ENCODE peak calls at places on chromosomes 3 and 15, in seven cellular contexts. One of them, this sample, is unnamed.

GRCh38 chr15:101463265-101463664 is 26.2 kb downstream of the PCSK6 start:
- DNase-seq in K562: no peak
- DNase-seq in HepG2: no peak
- DNase-seq in GM12878: no peak
- DNase-seq in HCT116: no peak
- DNase-seq in H1: no peak
- DNase-seq in SK-N-SH: no peak
- DNase-seq in this sample: peak; percentile 65

GRCh38 chr3:129558772-129559564 is 16.0 kb downstream of the H1-8 start:
- DNase-seq in H1: peak; percentile 15
- DNase-seq in GM12878: no peak
- DNase-seq in SK-N-SH: peak; percentile 85
- DNase-seq in HepG2: peak; percentile 74
- DNase-seq in HCT116: no peak
- DNase-seq in K562: peak; percentile 30
- DNase-seq in this sample: no peak

GRCh38 chr3:139281096-139281495 is 62.7 kb upstream of the MRPS22 start:
- DNase-seq in H1: no peak
- DNase-seq in HepG2: no peak
- DNase-seq in SK-N-SH: no peak
- DNase-seq in GM12878: no peak
- DNase-seq in HCT116: no peak
- DNase-seq in K562: no peak
- DNase-seq in this sample: no peak

GRCh38 chr3:16881896-16882645 is 2.7 kb upstream of the PLCL2 start:
- DNase-seq in HepG2: no peak
- DNase-seq in HCT116: no peak
- DNase-seq in H1: no peak
- DNase-seq in K562: no peak
- DNase-seq in SK-N-SH: no peak
- DNase-seq in GM12878: no peak
- DNase-seq in this sample: no peak

GRCh38 chr15:79057050-79057449 is 33.5 kb downstream of the RASGRF1 start:
- DNase-seq in H1: no peak
- DNase-seq in GM12878: no peak
- DNase-seq in SK-N-SH: no peak
- DNase-seq in K562: no peak
- DNase-seq in HepG2: no peak
- DNase-seq in HCT116: no peak
- DNase-seq in this sample: no peak

GRCh38 chr3:113232367-113232766 is 21.0 kb downstream of the BOC start:
- DNase-seq in HCT116: no peak
- DNase-seq in SK-N-SH: no peak
- DNase-seq in HepG2: no peak
- DNase-seq in GM12878: no peak
- DNase-seq in K562: no peak
- DNase-seq in H1: no peak
- DNase-seq in this sample: no peak

GRCh38 chr3:123780656-123781055 is 103.5 kb downstream of the MYLK start:
- DNase-seq in HepG2: no peak
- DNase-seq in SK-N-SH: no peak
- DNase-seq in GM12878: no peak
- DNase-seq in K562: no peak
- DNase-seq in H1: no peak
- DNase-seq in HCT116: no peak
- DNase-seq in this sample: no peak

GRCh38 chr3:54630111-54630623 is 297.7 kb downstream of the LRTM1 start:
- DNase-seq in GM12878: no peak
- DNase-seq in SK-N-SH: no peak
- DNase-seq in K562: no peak
- DNase-seq in HepG2: no peak
- DNase-seq in H1: no peak
- DNase-seq in HCT116: no peak
- DNase-seq in this sample: no peak

GRCh38 chr3:131960324-131960723 is 74.5 kb downstream of the CPNE4 start:
- DNase-seq in H1: no peak
- DNase-seq in K562: no peak
- DNase-seq in HepG2: no peak
- DNase-seq in SK-N-SH: no peak
- DNase-seq in GM12878: no peak
- DNase-seq in HCT116: no peak
- DNase-seq in this sample: no peak

GRCh38 chr3:21654662-21655061 is 96.3 kb downstream of the ZNF385D start:
- DNase-seq in HCT116: no peak
- DNase-seq in SK-N-SH: no peak
- DNase-seq in H1: no peak
- DNase-seq in K562: no peak
- DNase-seq in GM12878: no peak
- DNase-seq in HepG2: no peak
- DNase-seq in this sample: no peak

GRCh38 chr15:23536659-23537058 is 28.8 kb upstream of the MKRN3 start:
- DNase-seq in GM12878: no peak
- DNase-seq in HepG2: no peak
- DNase-seq in SK-N-SH: no peak
- DNase-seq in HCT116: no peak
- DNase-seq in K562: no peak
- DNase-seq in H1: no peak
- DNase-seq in this sample: no peak

GRCh38 chr3:131238496-131238895 is 143.1 kb upstream of the NUDT16 start:
- DNase-seq in H1: no peak
- DNase-seq in K562: no peak
- DNase-seq in HCT116: no peak
- DNase-seq in GM12878: no peak
- DNase-seq in SK-N-SH: no peak
- DNase-seq in HepG2: no peak
- DNase-seq in this sample: no peak

GRCh38 chr3:37072892-37073291 is 79.6 kb downstream of the MLH1 start:
- DNase-seq in H1: no peak
- DNase-seq in HCT116: no peak
- DNase-seq in K562: peak; percentile 32
- DNase-seq in SK-N-SH: no peak
- DNase-seq in HepG2: no peak
- DNase-seq in GM12878: no peak
- DNase-seq in this sample: peak; percentile 84

GRCh38 chr15:98025237-98025636 is 64.7 kb downstream of the ARRDC4 start:
- DNase-seq in K562: no peak
- DNase-seq in SK-N-SH: no peak
- DNase-seq in HepG2: no peak
- DNase-seq in HCT116: no peak
- DNase-seq in GM12878: no peak
- DNase-seq in H1: no peak
- DNase-seq in this sample: no peak

GRCh38 chr15:88609344-88609743 is 11.8 kb upstream of the AEN start:
- DNase-seq in GM12878: no peak
- DNase-seq in SK-N-SH: no peak
- DNase-seq in K562: no peak
- DNase-seq in HCT116: no peak
- DNase-seq in H1: no peak
- DNase-seq in HepG2: no peak
- DNase-seq in this sample: no peak

GRCh38 chr3:51712963-51713362 is 6.1 kb downstream of the GRM2 start:
- DNase-seq in GM12878: no peak
- DNase-seq in H1: no peak
- DNase-seq in HCT116: no peak
- DNase-seq in HepG2: no peak
- DNase-seq in SK-N-SH: no peak
- DNase-seq in K562: no peak
- DNase-seq in this sample: no peak

GRCh38 chr3:98812851-98813374 is 49.8 kb downstream of the ST3GAL6 start:
- DNase-seq in H1: no peak
- DNase-seq in SK-N-SH: peak; percentile 38
- DNase-seq in HepG2: peak; percentile 82
- DNase-seq in HCT116: no peak
- DNase-seq in GM12878: no peak
- DNase-seq in K562: peak; percentile 6
- DNase-seq in this sample: peak; percentile 70

GRCh38 chr15:85690546-85691226 is 104.0 kb downstream of the KLHL25 start:
- DNase-seq in HCT116: no peak
- DNase-seq in H1: no peak
- DNase-seq in K562: no peak
- DNase-seq in GM12878: peak; percentile 79
- DNase-seq in SK-N-SH: no peak
- DNase-seq in HepG2: no peak
- DNase-seq in this sample: no peak

GRCh38 chr3:14598143-14598569 is 53.4 kb upstream of the CCDC174 start:
- DNase-seq in H1: no peak
- DNase-seq in HCT116: no peak
- DNase-seq in GM12878: no peak
- DNase-seq in HepG2: no peak
- DNase-seq in SK-N-SH: peak; percentile 85
- DNase-seq in K562: peak; percentile 72
- DNase-seq in this sample: peak; percentile 78

GRCh38 chr3:9970020-9970652 is 16.5 kb downstream of the EMC3 start:
- DNase-seq in GM12878: no peak
- DNase-seq in HepG2: no peak
- DNase-seq in SK-N-SH: no peak
- DNase-seq in K562: no peak
- DNase-seq in H1: no peak
- DNase-seq in HCT116: no peak
- DNase-seq in this sample: peak; percentile 84

GRCh38 chr3:89358281-89358680 is 250.9 kb downstream of the EPHA3 start:
- DNase-seq in SK-N-SH: no peak
- DNase-seq in HepG2: no peak
- DNase-seq in HCT116: no peak
- DNase-seq in K562: no peak
- DNase-seq in GM12878: no peak
- DNase-seq in H1: no peak
- DNase-seq in this sample: no peak

GRCh38 chr3:4543110-4543509 is 50.0 kb downstream of the ITPR1 start:
- DNase-seq in HCT116: no peak
- DNase-seq in H1: no peak
- DNase-seq in K562: no peak
- DNase-seq in HepG2: no peak
- DNase-seq in GM12878: no peak
- DNase-seq in SK-N-SH: no peak
- DNase-seq in this sample: no peak

GRCh38 chr3:156682963-156683362 is 8.6 kb downstream of the TIPARP start:
- DNase-seq in K562: no peak
- DNase-seq in HCT116: no peak
- DNase-seq in H1: no peak
- DNase-seq in GM12878: no peak
- DNase-seq in SK-N-SH: no peak
- DNase-seq in HepG2: no peak
- DNase-seq in this sample: no peak

GRCh38 chr15:36527512-36528162 is 51.8 kb upstream of the CDIN1 start:
- DNase-seq in HCT116: no peak
- DNase-seq in H1: no peak
- DNase-seq in HepG2: no peak
- DNase-seq in GM12878: no peak
- DNase-seq in K562: no peak
- DNase-seq in SK-N-SH: peak; percentile 41
- DNase-seq in this sample: no peak

GRCh38 chr3:168248383-168249047 is 152.8 kb upstream of the GOLIM4 start:
- DNase-seq in SK-N-SH: peak; percentile 72
- DNase-seq in GM12878: no peak
- DNase-seq in K562: no peak
- DNase-seq in H1: no peak
- DNase-seq in HepG2: no peak
- DNase-seq in HCT116: no peak
- DNase-seq in this sample: peak; percentile 33

GRCh38 chr3:127708837-127709236 is 36.1 kb downstream of the ABTB1 start:
- DNase-seq in K562: no peak
- DNase-seq in GM12878: no peak
- DNase-seq in H1: no peak
- DNase-seq in HCT116: no peak
- DNase-seq in SK-N-SH: no peak
- DNase-seq in HepG2: no peak
- DNase-seq in this sample: no peak
- TF ChIP-seq JUND in K562: no peak
- TF ChIP-seq JUND in GM12878: no peak
- TF ChIP-seq JUND in H1: no peak
- TF ChIP-seq JUND in HCT116: no peak
- TF ChIP-seq JUND in SK-N-SH: no peak
- TF ChIP-seq JUND in HepG2: no peak
- TF ChIP-seq JUND in this sample: no peak

GRCh38 chr3:140898340-140899180 is 43.1 kb upstream of the SLC25A36 start:
- DNase-seq in SK-N-SH: peak; percentile 35
- DNase-seq in HCT116: peak; percentile 46
- DNase-seq in H1: no peak
- DNase-seq in HepG2: peak; percentile 58
- DNase-seq in GM12878: peak; percentile 7
- DNase-seq in K562: peak; percentile 48
- DNase-seq in this sample: peak; percentile 85
- TF ChIP-seq JUND in SK-N-SH: no peak
- TF ChIP-seq JUND in HCT116: no peak
- TF ChIP-seq JUND in H1: no peak
- TF ChIP-seq JUND in HepG2: no peak
- TF ChIP-seq JUND in GM12878: no peak
- TF ChIP-seq JUND in K562: no peak
- TF ChIP-seq JUND in this sample: no peak

GRCh38 chr15:80788536-80788935 is 9.4 kb downstream of the CEMIP start:
- DNase-seq in HCT116: no peak
- DNase-seq in GM12878: no peak
- DNase-seq in SK-N-SH: no peak
- DNase-seq in K562: no peak
- DNase-seq in H1: no peak
- DNase-seq in HepG2: no peak
- DNase-seq in this sample: no peak
- TF ChIP-seq JUND in HCT116: no peak
- TF ChIP-seq JUND in GM12878: no peak
- TF ChIP-seq JUND in SK-N-SH: no peak
- TF ChIP-seq JUND in K562: no peak
- TF ChIP-seq JUND in H1: no peak
- TF ChIP-seq JUND in HepG2: no peak
- TF ChIP-seq JUND in this sample: no peak

GRCh38 chr3:23960649-23961048 is 15.6 kb downstream of the NR1D2 start:
- DNase-seq in K562: no peak
- DNase-seq in SK-N-SH: no peak
- DNase-seq in HCT116: no peak
- DNase-seq in GM12878: no peak
- DNase-seq in HepG2: no peak
- DNase-seq in H1: no peak
- DNase-seq in this sample: no peak

GRCh38 chr3:23964537-23964936 is 19.5 kb downstream of the NR1D2 start:
- DNase-seq in HepG2: no peak
- DNase-seq in GM12878: no peak
- DNase-seq in SK-N-SH: no peak
- DNase-seq in HCT116: no peak
- DNase-seq in H1: no peak
- DNase-seq in K562: no peak
- DNase-seq in this sample: no peak

GRCh38 chr3:23959147-23959900 is 14.2 kb downstream of the NR1D2 start:
- DNase-seq in H1: no peak
- DNase-seq in SK-N-SH: no peak
- DNase-seq in GM12878: no peak
- DNase-seq in HepG2: peak; percentile 18
- DNase-seq in K562: no peak
- DNase-seq in HCT116: peak; percentile 63
- DNase-seq in this sample: peak; percentile 28

GRCh38 chr3:23961913-23962312 is 16.8 kb downstream of the NR1D2 start:
- DNase-seq in H1: no peak
- DNase-seq in K562: no peak
- DNase-seq in GM12878: no peak
- DNase-seq in SK-N-SH: no peak
- DNase-seq in HepG2: no peak
- DNase-seq in HCT116: no peak
- DNase-seq in this sample: no peak

DNA sequence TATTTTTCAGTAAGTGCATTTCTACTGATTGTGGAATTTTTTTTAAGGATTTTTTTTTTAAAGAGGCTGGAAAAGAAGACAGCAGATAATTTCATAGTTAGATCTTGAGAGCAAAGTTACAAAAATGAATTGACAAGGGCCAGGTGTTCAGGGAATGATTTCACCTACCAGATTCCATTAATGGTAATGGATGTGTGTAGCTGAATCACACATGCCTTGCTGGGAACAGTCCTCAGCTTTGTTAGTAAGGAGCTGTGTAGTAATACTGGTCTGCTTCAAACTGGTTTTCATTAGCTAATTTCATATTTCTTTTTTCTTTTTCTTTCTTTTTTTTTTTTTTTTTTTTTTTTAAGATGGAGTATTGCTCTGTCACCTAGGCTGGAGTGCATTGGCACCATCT is 16.0 kb downstream of the NR1D2 start:
- DNase-seq in K562: no peak
- DNase-seq in HepG2: no peak
- DNase-seq in H1: no peak
- DNase-seq in GM12878: no peak
- DNase-seq in HCT116: no peak
- DNase-seq in SK-N-SH: no peak
- DNase-seq in this sample: no peak
- TF ChIP-seq JUND in K562: no peak
- TF ChIP-seq JUND in HepG2: no peak
- TF ChIP-seq JUND in H1: no peak
- TF ChIP-seq JUND in GM12878: no peak
- TF ChIP-seq JUND in HCT116: no peak
- TF ChIP-seq JUND in SK-N-SH: no peak
- TF ChIP-seq JUND in this sample: no peak

This sample was measured in T47D.